ENCODE peak calls at places on chromosomes 12 and 14, in four cellular contexts. F is naive thymus-derived CD4-positive, alpha-beta T cell; G is CD4-positive, alpha-beta memory T cell; D is spleen. A is an unnamed sample.

GRCh38 chr14:86646688-86647687 is 1117.0 kb downstream of the FLRT2 start:
- DNase-seq in F (no peak), G (no peak), D (no peak), A (no peak)

GRCh38 chr14:35534130-35534883 is at the start of gene INSM2:
- DNase-seq in F (peak; percentile 11), G (peak; percentile 18), D (peak; percentile 77), A (no peak)

GRCh38 chr14:106346534-106347290 is 820.3 kb downstream of the TMEM121 start:
- DNase-seq in F (no peak), G (no peak), D (no peak), A (no peak)

GRCh38 chr14:70707138-70708038 is 65.7 kb downstream of the TTC9 start:
- DNase-seq in F (no peak), G (no peak), D (no peak), A (no peak)

GRCh38 chr12:106362971-106363370 is 5.4 kb downstream of the POLR3B start:
- DNase-seq in F (no peak), G (no peak), D (no peak), A (no peak)

GRCh38 chr12:103836345-103836744 is 4.7 kb downstream of the NT5DC3 start:
- DNase-seq in F (no peak), G (no peak), D (no peak), A (no peak)

GRCh38 chr12:48489012-48489411 is 6.7 kb downstream of the C12orf54 start:
- DNase-seq in F (no peak), G (no peak), D (no peak), A (peak; percentile 16)

GRCh38 chr14:103100281-103101121 is 6.0 kb downstream of the EXOC3L4 start:
- DNase-seq in F (no peak), G (no peak), D (no peak), A (no peak)

GRCh38 chr14:97458302-97459137 is 661.3 kb downstream of the VRK1 start:
- DNase-seq in F (peak; percentile 81), G (peak; percentile 85), D (peak; percentile 90), A (peak; percentile 85)

GRCh38 chr14:23379331-23380196 is 2.7 kb downstream of the CMTM5 start:
- DNase-seq in F (peak; percentile 50), G (peak; percentile 65), D (peak; percentile 88), A (peak; percentile 64)

GRCh38 chr12:20438307-20438779 is 70.0 kb downstream of the PDE3A start:
- DNase-seq in F (no peak), G (no peak), D (no peak), A (no peak)

GRCh38 chr12:20439634-20440033 is 71.3 kb downstream of the PDE3A start:
- DNase-seq in F (no peak), G (no peak), D (no peak), A (no peak)

GRCh38 chr12:20443216-20443615 is 74.9 kb downstream of the PDE3A start:
- DNase-seq in F (no peak), G (no peak), D (no peak), A (no peak)

GRCh38 chr12:20442322-20442721 is 74.0 kb downstream of the PDE3A start:
- DNase-seq in F (no peak), G (no peak), D (no peak), A (no peak)

DNA sequence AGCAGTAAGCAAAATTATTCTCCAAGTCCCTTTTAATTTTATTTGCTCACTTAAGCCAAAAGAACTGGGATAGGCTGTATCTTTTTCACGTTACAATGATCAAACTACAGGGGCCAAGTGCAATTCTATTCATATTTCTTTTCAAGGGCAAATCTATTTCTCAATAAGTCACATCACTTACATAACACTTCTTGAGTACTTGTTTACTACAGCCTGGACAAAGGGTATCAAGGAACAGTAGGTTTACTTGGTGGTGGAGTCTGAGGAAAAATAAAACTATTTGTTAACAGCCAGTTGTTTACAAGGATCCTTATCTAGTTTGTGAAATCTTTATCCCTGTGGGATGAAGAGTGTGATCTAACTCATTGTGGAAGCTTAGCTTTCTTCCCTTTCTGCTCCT is 72.1 kb downstream of the PDE3A start:
- DNase-seq in F (no peak), G (no peak), D (no peak), A (no peak)
- H3K4me1 ChIP-seq in F (no peaks in the 10 kb centered on the region), G (no peaks in the 10 kb centered on the region), D (no peaks in the 10 kb centered on the region), A (no peaks in the 10 kb centered on the region)

GRCh38 chr12:89765959-89766824 is 57.6 kb upstream of the ATP2B1 start:
- DNase-seq in F (no peak), G (peak; percentile 24), D (no peak), A (no peak)

GRCh38 chr12:89768586-89769482 is 60.2 kb upstream of the ATP2B1 start:
- DNase-seq in F (no peak), G (no peak), D (no peak), A (peak; percentile 4)

GRCh38 chr12:89770391-89770790 is 61.8 kb upstream of the ATP2B1 start:
- DNase-seq in F (no peak), G (no peak), D (no peak), A (no peak)

GRCh38 chr12:89769483-89769818 is 60.8 kb upstream of the ATP2B1 start:
- DNase-seq in F (no peak), G (no peak), D (no peak), A (no peak)
- H3K27ac ChIP-seq in F (no peak overlapping the region), G (no peak overlapping the region), D (no peak overlapping the region), A (no peak overlapping the region)

GRCh38 chr12:30795660-30796507 is 41.1 kb upstream of the CAPRIN2 start:
- DNase-seq in F (no peak), G (peak; percentile 23), D (peak; percentile 88), A (peak; percentile 60)
- H3K4me3 ChIP-seq in F (peak overlapping the region; percentile 47), G (no peak overlapping the region), D (peak overlapping the region; percentile 73), A (no peak overlapping the region)

GRCh38 chr14:99260116-99260515 is 11.9 kb downstream of the BCL11B start:
- DNase-seq in F (no peak), G (peak; percentile 10), D (no peak), A (no peak)
- H3K4me1 ChIP-seq in F (peaks cover 91% of the 10 kb centered on the region), G (peaks cover 95% of the 10 kb centered on the region), D (peaks cover 14% of the 10 kb centered on the region), A (peaks cover 100% of the 10 kb centered on the region)

DNA sequence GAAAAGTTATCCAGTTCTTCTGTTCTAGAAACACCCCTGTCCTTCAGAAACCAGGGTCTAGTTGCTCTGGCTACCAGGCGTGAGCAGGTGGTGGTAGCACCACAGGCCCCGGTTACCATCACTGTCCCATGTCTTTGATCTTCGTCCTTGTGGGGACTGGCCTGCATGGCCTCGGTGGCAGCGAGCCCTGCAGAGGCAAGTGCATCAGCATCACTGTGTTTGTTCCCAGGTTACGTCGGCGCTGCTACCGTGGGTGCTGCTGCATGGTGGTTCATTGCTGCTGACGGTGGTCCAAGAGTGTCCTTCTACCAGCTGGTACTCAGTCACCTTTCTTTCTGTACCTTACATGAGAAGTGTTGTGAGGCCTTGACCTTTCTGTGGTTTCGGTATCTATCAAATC is 58.9 kb downstream of the ANAPC7 start:
- DNase-seq in F (no peak), G (no peak), D (no peak), A (no peak)
- H3K27ac ChIP-seq in F (no peak overlapping the region), G (no peak overlapping the region), D (no peak overlapping the region), A (no peak overlapping the region)